ENCODE peak calls at places on chromosome 19, in nine cellular contexts. D is activated CD8-positive, alpha-beta T cell treated with anti-CD3 and anti-CD28 coated beads, Interleukin-2, amount 10 ng/mL, durations not matched to agents 7 days and 5 days; V is COLO829; Z is Ammon's horn; U is nephron progenitor cell; S is putamen; N is GM03348; Q is A549; B is effector memory CD4-positive, alpha-beta T cell. E is an unnamed sample.
A peak's percentile ranks its signal among the peaks of the same experiment; 100 is the strongest.

GRCh38 chr19:51026554-51026831 is at the start of gene KLK11:
- DNase-seq in B (no peak), Q (no peak), U (no peak), V (no peak), N (no peak), S (no peak), D (no peak), Z (no peak), E (no peak)

GRCh38 chr19:8085606-8086464 is 33.3 kb downstream of the CCL25 start:
- DNase-seq in Z (no peak), N (no peak), Q (peak; percentile 66), S (no peak), D (no peak), V (peak; percentile 28), U (peak; percentile 31), B (no peak), E (peak; percentile 64)

GRCh38 chr19:18700501-18701249 is 17.2 kb downstream of the CRTC1 start:
- DNase-seq in B (peak; percentile 54), N (peak; percentile 93), S (no peak), Q (no peak), U (peak; percentile 66), D (peak; percentile 81), V (peak; percentile 21), Z (peak; percentile 62), E (peak; percentile 85)

GRCh38 chr19:33418871-33419762 is 45.6 kb downstream of the CEBPG start:
- DNase-seq in B (no peak), U (no peak), D (no peak), N (no peak), Q (no peak), S (no peak), V (no peak), Z (no peak), E (no peak)

GRCh38 chr19:33810821-33811220 is 14.2 kb downstream of the KCTD15 start:
- DNase-seq in Z (no peak), V (no peak), U (no peak), Q (no peak), N (no peak), B (no peak), S (no peak), D (no peak), E (no peak)

GRCh38 chr19:15177269-15178116 is 23.3 kb downstream of the NOTCH3 start:
- DNase-seq in Q (peak; percentile 35), Z (peak; percentile 83), S (peak; percentile 54), V (peak; percentile 22), B (peak; percentile 65), D (peak; percentile 88), U (peak; percentile 94), N (peak; percentile 94), E (peak; percentile 90)

GRCh38 chr19:15412832-15413231 is 6.0 kb downstream of the AKAP8L start:
- DNase-seq in Q (no peak), B (no peak), D (no peak), S (no peak), Z (no peak), U (no peak), V (no peak), N (no peak), E (no peak)

GRCh38 chr19:38946229-38947010 is 15.7 kb downstream of the MRPS12 start:
- DNase-seq in V (no peak), S (no peak), B (no peak), N (no peak), Q (no peak), Z (no peak), U (no peak), D (no peak), E (no peak)

GRCh38 chr19:273393-273792 is 17.8 kb downstream of the PLPP2 start:
- DNase-seq in D (no peak), B (no peak), N (no peak), U (no peak), S (no peak), Q (no peak), V (no peak), Z (no peak), E (no peak)

GRCh38 chr19:12000152-12000981 is 35.1 kb downstream of the ZNF433 start:
- DNase-seq in N (no peak), Q (no peak), S (no peak), B (no peak), V (no peak), Z (no peak), D (no peak), U (no peak), E (no peak)

GRCh38 chr19:45884682-45885555 is 1.0 kb downstream of the IRF2BP1 start:
- DNase-seq in D (no peak), B (no peak), N (peak; percentile 23), V (no peak), Z (no peak), U (peak; percentile 39), S (no peak), Q (no peak), E (no peak)

GRCh38 chr19:40632311-40633036 is 31.3 kb downstream of the LTBP4 start:
- DNase-seq in B (no peak), S (no peak), N (no peak), Q (no peak), D (no peak), V (no peak), Z (no peak), U (no peak), E (no peak)

GRCh38 chr19:4506449-4507149 is 11.7 kb downstream of the PLIN4 start:
- DNase-seq in Z (no peak), S (no peak), N (peak; percentile 58), D (peak; percentile 39), V (peak; percentile 45), Q (no peak), B (no peak), U (no peak), E (no peak)

GRCh38 chr19:33370783-33371182 is 2.7 kb upstream of the CEBPG start:
- DNase-seq in S (no peak), U (no peak), N (no peak), B (no peak), D (no peak), Z (no peak), V (no peak), Q (no peak), E (no peak)

GRCh38 chr19:29329460-29330134 is 116.6 kb upstream of the UQCRFS1 start:
- DNase-seq in N (peak; percentile 27), Q (no peak), B (no peak), Z (no peak), U (peak; percentile 88), S (no peak), V (peak; percentile 46), D (peak; percentile 33), E (no peak)

GRCh38 chr19:19615086-19615485 is 3.4 kb downstream of the PBX4 start:
- DNase-seq in S (no peak), N (no peak), V (no peak), U (no peak), Q (no peak), D (peak; percentile 46), B (no peak), Z (no peak), E (no peak)

GRCh38 chr19:42601811-42602443 is 7.2 kb upstream of the CEACAM8 start:
- DNase-seq in N (peak; percentile 75), Q (peak; percentile 34), U (peak; percentile 56), Z (no peak), D (peak; percentile 63), S (no peak), B (no peak), V (peak; percentile 13), E (no peak)

GRCh38 chr19:45500918-45501729 is 2.9 kb downstream of the PPM1N start:
- DNase-seq in B (no peak), Z (no peak), D (no peak), V (no peak), S (no peak), N (no peak), U (no peak), Q (no peak), E (no peak)

GRCh38 chr19:5342573-5343201 is 2.1 kb upstream of the PTPRS start:
- DNase-seq in Z (no peak), Q (no peak), S (no peak), D (no peak), V (no peak), B (no peak), U (no peak), N (no peak), E (no peak)

GRCh38 chr19:29294343-29294811 is 81.4 kb upstream of the UQCRFS1 start:
- DNase-seq in B (no peak), V (peak; percentile 97), Z (no peak), D (no peak), N (peak; percentile 19), S (no peak), Q (no peak), U (no peak), E (no peak)